ENCODE peak calls at places on chromosomes 5 and 9, in six cellular contexts. I is heart right ventricle, W is left ventricle myocardium inferior, L is endodermal cell, V is IMR-90, T is cardiac muscle cell. N is an unnamed sample.
A peak's percentile ranks its signal among the peaks of the same experiment; 100 is the strongest.

GRCh38 chr5:152164860-152165259 is 240.2 kb upstream of the GLRA1 start:
- DNase-seq in T (no peak), I (no peak), W (no peak), V (no peak), L (peak; percentile 76), N (no peak)

GRCh38 chr5:138159666-138160065 is 18.8 kb downstream of the BRD8 start:
- DNase-seq in L (no peak), W (no peak), V (no peak), T (no peak), I (no peak), N (no peak)

GRCh38 chr5:73764996-73765395 is 139.0 kb downstream of the ARHGEF28 start:
- DNase-seq in L (no peak), W (no peak), V (no peak), I (no peak), T (no peak), N (no peak)

GRCh38 chr5:145531038-145531734 is 304.0 kb downstream of the PRELID2 start:
- DNase-seq in W (no peak), L (no peak), V (peak; percentile 83), T (no peak), I (no peak), N (no peak)

GRCh38 chr5:4758550-4758949 is 381.6 kb upstream of the ADAMTS16 start:
- DNase-seq in T (no peak), W (no peak), L (no peak), I (no peak), V (no peak), N (no peak)

GRCh38 chr5:417765-418559 is 25.0 kb upstream of the EXOC3 start:
- DNase-seq in L (no peak), V (no peak), T (no peak), W (no peak), I (no peak), N (no peak)

GRCh38 chr5:179111267-179112207 is 51.4 kb downstream of the ZNF354C start:
- DNase-seq in T (no peak), I (no peak), W (no peak), V (no peak), L (peak; percentile 11), N (peak; percentile 29)

GRCh38 chr9:38227656-38228055 is 158.6 kb upstream of the SHB start:
- DNase-seq in W (no peak), V (peak; percentile 4), L (no peak), T (no peak), I (no peak), N (no peak)

GRCh38 chr5:154519375-154519774 is 41.3 kb upstream of the HAND1 start:
- DNase-seq in V (peak; percentile 31), W (no peak), L (peak; percentile 48), T (no peak), I (no peak), N (no peak)

GRCh38 chr5:75052461-75053285 is at the start of gene GCNT4:
- DNase-seq in V (peak; percentile 36), I (peak; percentile 48), W (peak; percentile 54), L (peak; percentile 81), T (peak; percentile 54), N (peak; percentile 84)

GRCh38 chr5:65105301-65105700 is 336.6 kb downstream of the CWC27 start:
- DNase-seq in T (no peak), I (no peak), W (no peak), V (no peak), L (no peak), N (no peak)

GRCh38 chr9:3946840-3947239 is 353.0 kb downstream of the GLIS3 start:
- DNase-seq in T (no peak), V (no peak), L (no peak), W (no peak), I (no peak), N (no peak)

GRCh38 chr5:133754575-133755169 is 142.3 kb upstream of the FSTL4 start:
- DNase-seq in W (no peak), I (no peak), V (peak; percentile 7), T (peak; percentile 60), L (peak; percentile 86), N (no peak)

GRCh38 chr5:4480528-4481404 is 659.4 kb upstream of the ADAMTS16 start:
- DNase-seq in V (no peak), T (peak; percentile 13), W (no peak), I (no peak), L (no peak), N (no peak)

GRCh38 chr9:132241840-132242620 is 80.2 kb downstream of the NTNG2 start:
- DNase-seq in L (no peak), T (no peak), I (peak; percentile 41), V (no peak), W (peak; percentile 41), N (peak; percentile 92)

GRCh38 chr5:148904440-148904839 is 78.0 kb downstream of the ADRB2 start:
- DNase-seq in L (peak; percentile 69), W (peak; percentile 56), I (peak; percentile 54), V (no peak), T (no peak), N (no peak)

GRCh38 chr5:150492621-150493020 is 15.3 kb upstream of the NDST1 start:
- DNase-seq in T (no peak), I (no peak), V (peak; percentile 87), W (no peak), L (no peak), N (no peak)

GRCh38 chr9:108478431-108478837 is 377.4 kb downstream of the ACTL7B start:
- DNase-seq in I (no peak), T (no peak), W (no peak), V (peak; percentile 90), L (no peak), N (no peak)

GRCh38 chr9:65411336-65411735 is 126.3 kb upstream of the FOXD4L5 start:
- DNase-seq in T (no peak), I (no peak), L (no peak), V (no peak), W (no peak), N (peak; percentile 41)
- H3K9me3 ChIP-seq in T (no peaks in the 10 kb centered on the region), I (no peaks in the 10 kb centered on the region), L (peaks cover 23% of the 10 kb centered on the region), V (peaks cover 15% of the 10 kb centered on the region), W (no peaks in the 10 kb centered on the region), N (peaks cover 74% of the 10 kb centered on the region)

DNA sequence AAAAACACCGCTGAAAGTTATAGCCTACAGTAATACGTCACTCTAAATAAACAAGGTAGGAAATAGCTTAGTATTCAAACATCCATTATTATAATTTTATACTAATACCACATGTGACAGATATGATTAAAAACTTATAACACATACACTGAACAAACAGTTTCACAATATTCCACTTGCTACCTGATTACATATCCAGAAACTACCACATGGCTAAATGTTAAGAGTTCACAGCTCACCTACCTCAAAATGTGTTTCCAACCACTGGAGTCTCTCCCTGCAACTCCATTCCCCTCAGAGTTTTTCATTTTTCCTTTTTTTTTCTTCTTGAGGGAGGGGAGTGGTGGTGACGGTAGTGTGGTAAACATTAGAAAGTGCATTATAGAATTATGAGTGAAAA is 12.1 kb downstream of the RICTOR start:
- DNase-seq in W (no peak), I (no peak), T (no peak), V (no peak), L (no peak), N (no peak)
- TF ChIP-seq CTCF in W (no peak), I (no peak), T (no peak), V (no peak), L (no peak), N (no peak)

GRCh38 chr5:140764177-140765020 is 21.5 kb upstream of the PCDHA1 start:
- DNase-seq in W (no peak), V (no peak), L (no peak), T (no peak), I (no peak), N (no peak)
- H3K9me3 ChIP-seq in W (peaks cover 100% of the 10 kb centered on the region), V (peaks cover 37% of the 10 kb centered on the region), L (peaks cover 79% of the 10 kb centered on the region), T (no peaks in the 10 kb centered on the region), I (peaks cover 17% of the 10 kb centered on the region), N (peaks cover 99% of the 10 kb centered on the region)

GRCh38 chr5:141839015-141839513 is 39.1 kb downstream of the PCDH1 start:
- DNase-seq in I (no peak), V (no peak), L (peak; percentile 88), T (no peak), W (no peak), N (no peak)
- TF ChIP-seq CTCF in I (no peak), V (no peak), L (no peak), T (no peak), W (no peak), N (no peak)

GRCh38 chr9:12230708-12231107 is 462.5 kb upstream of the TYRP1 start:
- DNase-seq in V (no peak), L (no peak), I (no peak), W (no peak), T (no peak), N (no peak)
- H3K9me3 ChIP-seq in V (peaks cover 6% of the 10 kb centered on the region), L (peaks cover 23% of the 10 kb centered on the region), I (no peaks in the 10 kb centered on the region), W (peaks cover 15% of the 10 kb centered on the region), T (no peaks in the 10 kb centered on the region), N (peaks cover 11% of the 10 kb centered on the region)

GRCh38 chr5:96645096-96645495 is 17.1 kb upstream of the CAST start:
- DNase-seq in L (no peak), W (no peak), I (no peak), V (no peak), T (no peak), N (no peak)
- TF ChIP-seq CTCF in L (no peak), W (no peak), I (no peak), V (no peak), T (no peak), N (no peak)

GRCh38 chr5:103075442-103075841 is 44.5 kb downstream of the GIN1 start:
- DNase-seq in W (no peak), L (no peak), V (no peak), T (no peak), I (no peak), N (no peak)

DNA sequence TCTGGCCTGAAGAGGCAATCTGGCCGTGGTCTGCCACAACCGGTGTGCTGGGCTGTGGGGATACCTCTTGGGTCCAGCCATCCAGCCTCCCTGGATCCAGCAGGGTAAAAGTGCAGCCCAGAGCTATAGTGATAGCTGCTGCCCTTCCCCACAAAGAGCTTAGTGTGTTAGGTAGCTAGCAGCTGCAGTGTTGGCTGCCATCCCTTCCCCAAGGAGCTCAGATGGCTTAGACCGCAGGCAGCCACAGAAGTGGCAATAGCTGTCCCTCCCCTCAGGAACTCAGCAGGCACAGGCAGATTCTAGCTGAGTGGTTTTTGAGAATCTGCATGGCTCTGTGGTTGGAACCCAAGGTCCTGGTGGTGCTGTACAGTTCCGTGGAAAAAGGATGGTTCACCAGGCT is 40.1 kb downstream of the GIN1 start:
- DNase-seq in T (no peak), V (no peak), I (no peak), W (no peak), L (no peak), N (no peak)
- H3K9me3 ChIP-seq in T (no peaks in the 10 kb centered on the region), V (peaks cover 15% of the 10 kb centered on the region), I (no peaks in the 10 kb centered on the region), W (peaks cover 100% of the 10 kb centered on the region), L (peaks cover 77% of the 10 kb centered on the region), N (peaks cover 94% of the 10 kb centered on the region)

DNA sequence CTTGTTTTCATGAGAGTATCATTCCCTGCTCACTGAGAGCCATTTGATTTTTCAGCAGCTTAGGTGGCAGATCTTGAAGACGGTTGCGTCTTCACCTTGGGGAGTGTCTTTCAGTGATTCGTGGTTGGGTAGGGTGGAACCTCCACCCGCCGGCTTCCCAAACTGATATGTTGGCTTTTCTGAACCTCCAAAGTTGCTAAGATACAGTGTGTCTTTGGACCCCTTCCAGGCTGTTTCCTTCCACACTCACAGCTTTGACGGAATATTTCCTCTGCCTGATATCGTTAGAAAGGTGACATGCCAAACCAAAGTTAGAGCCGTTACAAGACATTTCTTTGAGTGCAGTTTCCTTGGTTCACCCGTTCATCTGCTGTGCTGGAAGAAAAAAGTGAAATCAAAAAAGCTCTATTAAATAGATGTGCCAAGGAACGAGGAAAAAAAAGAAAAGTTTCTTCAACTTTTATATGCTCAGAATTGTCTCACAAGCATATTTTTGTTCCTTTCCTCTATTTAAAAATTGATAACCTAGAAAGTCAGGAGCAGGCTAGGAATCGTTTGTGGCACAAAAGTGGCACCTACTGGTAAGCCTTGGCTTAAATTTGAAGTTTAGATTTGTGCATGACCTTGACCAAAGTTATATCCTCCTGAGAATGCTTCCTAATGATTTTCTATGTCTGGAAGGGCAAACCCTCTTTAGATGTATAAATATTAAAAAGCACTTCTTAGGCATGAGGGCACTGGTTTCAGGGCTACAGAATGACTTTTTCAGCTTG is 270.7 kb upstream of the WWC1 start:
- DNase-seq in V (peak; percentile 8), W (no peak), I (no peak), T (no peak), L (no peak), N (no peak)
- TF ChIP-seq CTCF in V (peak; percentile 41), W (no peak), I (no peak), T (peak; percentile 51), L (peak; percentile 47), N (no peak)